ENCODE peak calls at places on chromosome 14, in four cellular contexts. M is amniotic stem cell, Z is mesothelial cell of epicardium, Q is PC-3. B is an unnamed sample.

GRCh38 chr14:100297320-100298300 is 8.6 kb downstream of the SLC25A29 start:
- DNase-seq in Q (no peak), M (no peak), Z (no peak), B (peak; percentile 67)

GRCh38 chr14:85532981-85533820 is 3.3 kb downstream of the FLRT2 start:
- DNase-seq in Q (peak; percentile 7), M (peak; percentile 67), Z (peak; percentile 67), B (no peak)

GRCh38 chr14:93041002-93041401 is 74.7 kb downstream of the ITPK1 start:
- DNase-seq in M (no peak), Z (no peak), Q (no peak), B (no peak)

GRCh38 chr14:60640859-60641721 is 8.2 kb downstream of the SIX1 start:
- DNase-seq in Q (no peak), Z (no peak), M (no peak), B (no peak)

GRCh38 chr14:75794615-75795038 is 133.6 kb downstream of the TTLL5 start:
- DNase-seq in Z (no peak), M (no peak), Q (peak; percentile 57), B (peak; percentile 33)

GRCh38 chr14:93035917-93036651 is 79.6 kb downstream of the ITPK1 start:
- DNase-seq in Q (peak; percentile 39), Z (no peak), M (no peak), B (no peak)

GRCh38 chr14:102831163-102831804 is 54.0 kb downstream of the TRAF3 start:
- DNase-seq in Q (no peak), Z (no peak), M (no peak), B (no peak)

GRCh38 chr14:46651526-46652144 is at the start of gene RPL10L:
- DNase-seq in Q (no peak), M (no peak), Z (no peak), B (no peak)

GRCh38 chr14:52121441-52121840 is 52.6 kb upstream of the NID2 start:
- DNase-seq in Z (no peak), Q (no peak), M (no peak), B (no peak)

GRCh38 chr14:21428930-21429329 is 27.0 kb downstream of the CHD8 start:
- DNase-seq in M (no peak), Q (peak; percentile 6), Z (no peak), B (no peak)